ENCODE peak calls at places on chromosomes 3 and 15, in four cellular contexts. P is heart left ventricle, T is mammary epithelial cell, J is mesendoderm. C is an unnamed sample.

GRCh38 chr15:84953136-84953535 is 28.5 kb upstream of the PDE8A start:
- DNase-seq in P (no peak), T (no peak), J (no peak), C (no peak)

GRCh38 chr15:86588413-86588812 is 508.7 kb downstream of the AGBL1 start:
- DNase-seq in P (no peak), T (no peak), J (peak; percentile 70), C (no peak)

GRCh38 chr15:77715860-77716259 is 83.1 kb upstream of the LINGO1 start:
- DNase-seq in P (no peak), T (no peak), J (no peak), C (no peak)

GRCh38 chr3:87272718-87273337 is 3.6 kb downstream of the POU1F1 start:
- DNase-seq in P (no peak), T (no peak), J (no peak), C (no peak)

GRCh38 chr3:149705416-149705815 is 46.9 kb downstream of the COMMD2 start:
- DNase-seq in P (no peak), T (no peak), J (no peak), C (no peak)

GRCh38 chr15:74956648-74957300 is at the start of gene RPP25:
- DNase-seq in P (peak; percentile 90), T (peak; percentile 58), J (peak; percentile 87), C (no peak)

GRCh38 chr3:136632625-136633081 is 119.5 kb downstream of the STAG1 start:
- DNase-seq in P (no peak), T (peak; percentile 43), J (no peak), C (no peak)

GRCh38 chr3:65342084-65342683 is 654.4 kb upstream of the ADAMTS9 start:
- DNase-seq in P (peak; percentile 61), T (peak; percentile 13), J (peak; percentile 83), C (no peak)

GRCh38 chr15:58235961-58236360 is 97.8 kb downstream of the AQP9 start:
- DNase-seq in P (no peak), T (no peak), J (no peak), C (no peak)

GRCh38 chr3:136852180-136852579 is 9.8 kb upstream of the NCK1 start:
- DNase-seq in P (no peak), T (no peak), J (no peak), C (no peak)

GRCh38 chr3:172213168-172213567 is 173.8 kb downstream of the FNDC3B start:
- DNase-seq in P (no peak), T (peak; percentile 90), J (no peak), C (peak; percentile 25)

GRCh38 chr15:58724471-58724870 is 25.0 kb downstream of the ADAM10 start:
- DNase-seq in P (no peak), T (no peak), J (no peak), C (no peak)

GRCh38 chr3:146164506-146164905 is 3.5 kb upstream of the PLOD2 start:
- DNase-seq in P (no peak), T (no peak), J (no peak), C (no peak)

GRCh38 chr3:55868347-55868746 is 381.2 kb upstream of the WNT5A start:
- DNase-seq in P (no peak), T (no peak), J (peak; percentile 33), C (no peak)

GRCh38 chr3:95899911-95900310 is 914.5 kb upstream of the EPHA6 start:
- DNase-seq in P (no peak), T (no peak), J (no peak), C (no peak)

GRCh38 chr15:51782357-51782896 is 31.0 kb downstream of the TMOD2 start:
- DNase-seq in P (no peak), T (no peak), J (peak; percentile 48), C (no peak)

GRCh38 chr15:27527490-27528067 is 556.6 kb downstream of the GABRG3 start:
- DNase-seq in P (no peak), T (no peak), J (peak; percentile 32), C (no peak)

GRCh38 chr3:154469585-154469984 is 39.6 kb upstream of the GPR149 start:
- DNase-seq in P (no peak), T (no peak), J (no peak), C (no peak)

GRCh38 chr3:129398803-129399144 is 29.7 kb downstream of the EFCAB12 start:
- DNase-seq in P (no peak), T (peak; percentile 32), J (peak; percentile 35), C (no peak)

GRCh38 chr3:62525276-62525675 is 151.9 kb upstream of the FEZF2 start:
- DNase-seq in P (no peak), T (peak; percentile 53), J (no peak), C (peak; percentile 30)

GRCh38 chr3:159074756-159075155 is 272.9 kb downstream of the MFSD1 start:
- DNase-seq in P (no peak), T (no peak), J (peak; percentile 56), C (no peak)

GRCh38 chr15:91694131-91694828 is 159.2 kb upstream of the SLCO3A1 start:
- DNase-seq in P (no peak), T (no peak), J (peak; percentile 84), C (no peak)

GRCh38 chr3:134333522-134334181 is 40.6 kb downstream of the AMOTL2 start:
- DNase-seq in P (no peak), T (no peak), J (peak; percentile 99), C (no peak)

GRCh38 chr15:73907018-73907394 is 19.3 kb upstream of the LOXL1 start:
- DNase-seq in P (no peak), T (no peak), J (no peak), C (no peak)

GRCh38 chr3:195880037-195880431 is 28.3 kb downstream of the TNK2 start:
- DNase-seq in P (peak; percentile 7), T (no peak), J (no peak), C (no peak)

GRCh38 chr3:160941885-160942494 is 163.2 kb downstream of the B3GALNT1 start:
- DNase-seq in P (no peak), T (peak; percentile 45), J (peak; percentile 66), C (peak; percentile 4)

GRCh38 chr3:194279701-194280360 is 71.3 kb downstream of the CPN2 start:
- DNase-seq in P (no peak), T (no peak), J (no peak), C (no peak)

GRCh38 chr3:79685108-79685507 is 82.7 kb downstream of the ROBO1 start:
- DNase-seq in P (no peak), T (no peak), J (no peak), C (no peak)

GRCh38 chr3:186417791-186418190 is 55.8 kb upstream of the DGKG start:
- DNase-seq in P (no peak), T (peak; percentile 93), J (no peak), C (no peak)

GRCh38 chr15:68507447-68507846 is 71.3 kb upstream of the CORO2B start:
- DNase-seq in P (no peak), T (no peak), J (no peak), C (no peak)

GRCh38 chr15:79973445-79974180 is 2.6 kb upstream of the BCL2A1 start:
- DNase-seq in P (no peak), T (no peak), J (no peak), C (no peak)

GRCh38 chr15:79977431-79977940 is 6.5 kb upstream of the BCL2A1 start:
- DNase-seq in P (no peak), T (no peak), J (no peak), C (no peak)

GRCh38 chr15:79981861-79982455 is 11.0 kb upstream of the BCL2A1 start:
- DNase-seq in P (no peak), T (no peak), J (no peak), C (no peak)

GRCh38 chr15:79978694-79979519 is 7.9 kb upstream of the BCL2A1 start:
- DNase-seq in P (no peak), T (peak; percentile 64), J (no peak), C (no peak)

DNA sequence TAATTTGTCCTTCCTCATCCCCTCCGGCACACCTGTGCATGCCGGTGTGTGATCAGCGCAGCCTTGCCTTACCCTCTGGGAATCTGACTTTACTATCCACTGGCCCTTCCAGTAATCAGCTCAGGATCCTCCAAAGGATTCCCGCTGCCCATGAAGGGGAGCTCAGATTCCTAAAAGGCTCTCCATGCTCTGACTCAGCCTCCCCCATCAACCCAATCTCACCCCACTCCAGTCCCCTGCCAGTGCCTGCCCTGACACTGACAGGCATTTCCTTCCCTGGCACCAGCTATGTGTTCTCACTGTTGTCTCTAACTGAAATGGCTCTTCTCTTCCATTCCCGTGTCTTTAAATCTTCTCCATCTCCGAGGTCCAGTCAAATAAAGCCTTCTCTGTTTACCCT is 7.3 kb upstream of the BCL2A1 start:
- DNase-seq in P (no peak), T (no peak), J (no peak), C (no peak)
- H3K27ac ChIP-seq in P (no peak overlapping the region), T (no peak overlapping the region), J (no peak overlapping the region), C (no peak overlapping the region)

GRCh38 chr3:63976862-63977180 is 46.5 kb downstream of the PSMD6 start:
- DNase-seq in P (no peak), T (no peak), J (no peak), C (no peak)
- H3K27ac ChIP-seq in P (no peak overlapping the region), T (peak overlapping the region; percentile 88), J (no peak overlapping the region), C (peak overlapping the region; percentile 71)

GRCh38 chr3:25396686-25397085 is 31.4 kb upstream of the RARB start:
- DNase-seq in P (no peak), T (no peak), J (no peak), C (no peak)
- H3K27ac ChIP-seq in P (no peak overlapping the region), T (no peak overlapping the region), J (no peak overlapping the region), C (no peak overlapping the region)

GRCh38 chr15:63719281-63719680 is 114.5 kb downstream of the HERC1 start:
- DNase-seq in P (no peak), T (peak; percentile 31), J (no peak), C (no peak)

GRCh38 chr15:63712828-63713520 is 115.8 kb downstream of the FBXL22 start:
- DNase-seq in P (no peak), T (no peak), J (no peak), C (no peak)

GRCh38 chr15:63718590-63719035 is 115.1 kb downstream of the HERC1 start:
- DNase-seq in P (no peak), T (peak; percentile 62), J (no peak), C (peak; percentile 13)

GRCh38 chr15:63715818-63716217 is 117.9 kb downstream of the HERC1 start:
- DNase-seq in P (no peak), T (peak; percentile 34), J (peak; percentile 10), C (no peak)
- H3K27ac ChIP-seq in P (no peak overlapping the region), T (no peak overlapping the region), J (no peak overlapping the region), C (no peak overlapping the region)

DNA sequence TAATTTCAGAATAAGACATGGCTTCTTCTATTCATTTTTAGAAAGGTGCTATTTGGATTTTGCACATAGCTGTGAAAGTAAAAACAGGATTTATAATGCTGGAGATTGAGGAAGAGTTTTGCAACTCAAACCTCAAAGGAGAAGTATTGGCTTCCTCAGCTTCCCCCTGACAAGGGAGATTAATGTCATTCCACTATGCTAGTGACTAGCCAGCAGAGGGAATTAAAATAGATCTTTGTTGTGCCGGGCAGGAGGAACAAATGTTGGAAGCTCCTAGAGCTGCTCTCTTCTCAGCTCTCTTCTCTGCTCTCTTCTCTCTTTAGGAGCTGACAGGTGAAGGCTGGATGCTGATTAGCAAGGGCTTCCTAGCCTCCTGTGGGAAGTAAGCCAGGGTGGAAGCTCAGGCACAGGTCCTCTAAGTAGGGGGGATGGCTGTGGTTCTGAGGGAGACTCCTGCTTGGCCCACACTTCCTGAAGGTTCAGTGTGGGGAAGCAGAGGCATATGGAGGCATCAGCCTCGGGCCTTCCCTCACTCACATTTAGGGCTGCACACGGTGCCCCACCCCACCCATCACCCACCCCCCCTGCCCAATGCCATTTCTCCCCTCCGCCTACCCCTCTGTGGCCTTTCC is 29.6 kb downstream of the CX3CR1 start:
- DNase-seq in P (no peak), T (no peak), J (no peak), C (no peak)
- H3K27ac ChIP-seq in P (no peak overlapping the region), T (no peak overlapping the region), J (no peak overlapping the region), C (no peak overlapping the region)

DNA sequence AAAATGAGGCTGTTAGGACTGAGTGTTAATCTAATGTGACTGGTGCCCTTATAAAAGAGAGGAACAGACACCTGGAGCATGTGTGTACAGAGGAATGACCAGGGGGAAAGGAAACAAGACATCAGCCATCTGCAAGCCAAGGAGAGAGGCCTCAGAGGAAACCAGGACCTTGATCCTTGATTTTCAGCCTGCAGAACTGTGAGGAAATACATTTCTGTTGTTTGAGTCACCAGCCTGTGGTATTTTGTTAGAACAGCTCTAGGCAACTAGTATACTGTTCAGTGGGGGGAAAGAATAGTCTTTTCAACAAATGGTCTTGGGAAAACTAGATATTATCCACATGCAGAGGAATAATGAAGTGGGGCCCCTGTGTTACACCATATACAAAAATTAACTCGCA is 80.6 kb downstream of the CCR1 start:
- DNase-seq in P (no peak), T (peak; percentile 77), J (peak; percentile 72), C (no peak)
- H3K27ac ChIP-seq in P (no peak overlapping the region), T (peak overlapping the region; percentile 62), J (no peak overlapping the region), C (peak overlapping the region; percentile 34)

C was measured in keratinocyte.